ENCODE peak calls at places on chromosomes 2 and 18, in six cellular contexts. U is fibroblast of mammary gland, N is AG04449, Y is AG04450, V is endodermal cell, P is endothelial cell. X is an unnamed sample.

GRCh38 chr18:12376034-12376717 is 851 bp downstream of the AFG3L2 start:
- DNase-seq in P (peak), V (peak), N (no peak), U (peak), Y (no peak), X (peak)

GRCh38 chr18:47953471-47953931 is 23.0 kb upstream of the SMAD2 start:
- DNase-seq in V (no peak), P (no peak), Y (no peak), N (no peak), U (peak), X (peak)

GRCh38 chr2:3602553-3603339 is 7.8 kb downstream of the COLEC11 start:
- DNase-seq in Y (no peak), N (no peak), V (no peak), U (no peak), P (no peak), X (no peak)

GRCh38 chr2:151851761-151852160 is 23.5 kb upstream of the ARL5A start:
- DNase-seq in Y (no peak), V (no peak), U (no peak), P (no peak), N (no peak), X (no peak)

GRCh38 chr2:234116050-234116449 is 65.5 kb downstream of the SPP2 start:
- DNase-seq in N (no peak), V (no peak), U (no peak), Y (no peak), P (no peak), X (no peak)

GRCh38 chr18:51350081-51350480 is 152.6 kb upstream of the MEX3C start:
- DNase-seq in N (no peak), Y (no peak), U (no peak), V (no peak), P (no peak), X (no peak)

GRCh38 chr2:69911985-69912563 is 2.8 kb upstream of the MXD1 start:
- DNase-seq in Y (no peak), P (no peak), U (peak), N (no peak), V (no peak), X (peak)

GRCh38 chr2:864501-865106 is 86.0 kb upstream of the SNTG2 start:
- DNase-seq in P (no peak), Y (no peak), U (no peak), N (no peak), V (peak), X (no peak)

GRCh38 chr18:62596145-62597005 is 73.5 kb downstream of the ZCCHC2 start:
- DNase-seq in N (no peak), Y (no peak), V (peak), U (peak), P (peak), X (no peak)

GRCh38 chr2:59589881-59590280 is 963.6 kb downstream of the BCL11A start:
- DNase-seq in N (no peak), U (no peak), P (no peak), Y (no peak), V (no peak), X (no peak)

GRCh38 chr2:59583173-59583765 is 970.2 kb downstream of the BCL11A start:
- DNase-seq in V (no peak), Y (no peak), U (no peak), P (no peak), N (no peak), X (no peak)

GRCh38 chr2:59590802-59591201 is 962.7 kb downstream of the BCL11A start:
- DNase-seq in N (no peak), V (no peak), U (no peak), Y (no peak), P (no peak), X (no peak)

GRCh38 chr2:59585657-59586056 is 967.8 kb downstream of the BCL11A start:
- DNase-seq in N (no peak), U (no peak), Y (no peak), V (peak), P (no peak), X (no peak)

GRCh38 chr2:59584958-59585357 is 968.5 kb downstream of the BCL11A start:
- DNase-seq in Y (no peak), U (no peak), V (peak), P (peak), N (no peak), X (no peak)
- TF ChIP-seq CTCF in Y (no peak), U (no peak), V (peak), P (no peak), N (no peak), X (no peak)

GRCh38 chr18:36593001-36593400 is 235.8 kb downstream of the TPGS2 start:
- DNase-seq in V (peak), N (no peak), U (peak), P (no peak), Y (no peak), X (no peak)
- TF ChIP-seq CTCF in V (no peak), N (no peak), U (no peak), P (no peak), Y (no peak), X (no peak)

GRCh38 chr2:229178706-229179105 is 92.4 kb downstream of the PID1 start:
- DNase-seq in Y (no peak), P (no peak), N (no peak), U (no peak), V (no peak), X (no peak)
- TF ChIP-seq CTCF in Y (no peak), P (no peak), N (no peak), U (no peak), V (no peak), X (no peak)

GRCh38 chr2:12048551-12048950 is 302.1 kb downstream of the LPIN1 start:
- DNase-seq in U (no peak), N (no peak), V (peak), P (peak), Y (no peak), X (no peak)
- TF ChIP-seq CTCF in U (peak), N (no peak), V (peak), P (no peak), Y (no peak), X (no peak)

GRCh38 chr2:120182019-120182560 is 41.1 kb downstream of the TMEM185B start:
- DNase-seq in P (no peak), U (no peak), Y (no peak), V (no peak), N (no peak), X (no peak)
- TF ChIP-seq CTCF in P (no peak), U (no peak), Y (no peak), V (peak), N (no peak), X (no peak)

X was measured in RWPE1.